ENCODE peak calls at places on chromosomes 13 and 19, in four cellular contexts. J, K, G and P are unnamed samples.
A peak's percentile ranks its signal among the peaks of the same experiment; 100 is the strongest.

GRCh38 chr13:31437975-31438374 is 238.2 kb downstream of the B3GLCT start:
- DNase-seq in J (peak; percentile 5), G (no peak), K (peak; percentile 47), P (no peak)

GRCh38 chr13:44331912-44332840 is 41.4 kb upstream of the SERP2 start:
- DNase-seq in G (no peak), J (no peak), K (no peak), P (peak; percentile 76)

GRCh38 chr13:30872685-30873443 is 33.2 kb upstream of the MEDAG start:
- DNase-seq in K (peak; percentile 79), J (peak; percentile 50), G (peak; percentile 37), P (no peak)

GRCh38 chr13:87677043-87677333 is 5.8 kb downstream of the SLITRK5 start:
- DNase-seq in J (no peak), G (no peak), K (no peak), P (no peak)

GRCh38 chr13:30396434-30397075 is 25.7 kb upstream of the UBE2L5 start:
- DNase-seq in J (peak; percentile 50), K (peak; percentile 25), G (no peak), P (no peak)

GRCh38 chr19:8367327-8368001 is 3.5 kb downstream of the ANGPTL4 start:
- DNase-seq in G (peak; percentile 54), J (peak; percentile 95), K (peak; percentile 93), P (peak; percentile 71)

GRCh38 chr13:112105244-112105681 is 38.3 kb downstream of the SOX1 start:
- DNase-seq in K (no peak), G (no peak), J (no peak), P (no peak)

GRCh38 chr13:88919970-88920628 is 1248.9 kb downstream of the SLITRK5 start:
- DNase-seq in G (no peak), J (no peak), K (no peak), P (no peak)

GRCh38 chr13:110774051-110774450 is 60.6 kb downstream of the ING1 start:
- DNase-seq in G (no peak), J (no peak), K (no peak), P (no peak)

GRCh38 chr13:37058801-37059135 is 720 bp downstream of the SUPT20H start:
- DNase-seq in K (no peak), J (peak; percentile 13), G (peak; percentile 27), P (no peak)

GRCh38 chr13:37059848-37060192 is 332 bp upstream of the SUPT20H start:
- DNase-seq in G (no peak), J (no peak), K (no peak), P (no peak)

GRCh38 chr13:37059136-37059847 is at the start of gene SUPT20H:
- DNase-seq in G (peak; percentile 94), J (peak; percentile 95), K (peak; percentile 84), P (peak; percentile 92)
- TF ChIP-seq CTCF in G (no peak), J (no peak), K (no peak), P (no peak)

DNA sequence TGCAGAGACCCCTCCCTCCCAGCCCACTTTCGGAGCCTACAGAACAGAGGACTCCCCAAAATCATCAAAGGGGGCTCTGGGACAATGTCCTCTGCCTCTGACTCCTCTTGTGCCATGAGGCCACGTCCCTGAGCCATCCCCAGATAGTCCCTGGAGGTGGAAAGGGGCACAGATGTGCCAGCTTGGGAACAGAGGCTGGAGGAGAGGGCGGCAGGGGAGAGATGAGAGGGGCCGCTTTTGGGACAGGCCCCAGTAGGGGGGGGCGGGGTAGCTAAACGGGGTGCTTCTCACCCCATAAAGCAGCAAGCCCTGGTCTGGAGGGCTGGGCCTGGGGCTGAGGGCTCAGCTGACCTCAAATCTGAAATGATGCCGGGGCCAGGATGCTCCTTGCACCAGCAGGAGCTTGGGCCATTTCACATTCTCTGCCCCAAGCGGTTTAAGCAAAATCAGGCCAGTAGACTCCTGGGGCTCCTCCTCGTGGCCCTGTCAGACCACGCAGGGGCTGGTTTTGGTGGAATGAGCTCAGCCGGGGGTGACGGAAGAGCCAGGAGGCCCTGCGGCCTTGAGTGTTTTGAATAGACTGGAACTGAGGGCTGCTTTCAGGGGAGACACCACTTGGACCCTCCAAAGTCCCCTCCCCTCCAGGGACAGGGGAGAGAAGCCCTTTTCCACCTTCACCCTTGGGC is 27.1 kb downstream of the ONECUT3 start:
- DNase-seq in K (peak; percentile 40), G (no peak), J (no peak), P (no peak)
- TF ChIP-seq CTCF in K (peak; percentile 49), G (no peak), J (peak; percentile 10), P (no peak)

GRCh38 chr19:1812426-1813196 is 535 bp upstream of the ATP8B3 start:
- DNase-seq in K (peak; percentile 93), J (peak; percentile 96), G (peak; percentile 79), P (peak; percentile 68)
- TF ChIP-seq CTCF in K (peak; percentile 76), J (peak; percentile 68), G (peak; percentile 37), P (no peak)

DNA sequence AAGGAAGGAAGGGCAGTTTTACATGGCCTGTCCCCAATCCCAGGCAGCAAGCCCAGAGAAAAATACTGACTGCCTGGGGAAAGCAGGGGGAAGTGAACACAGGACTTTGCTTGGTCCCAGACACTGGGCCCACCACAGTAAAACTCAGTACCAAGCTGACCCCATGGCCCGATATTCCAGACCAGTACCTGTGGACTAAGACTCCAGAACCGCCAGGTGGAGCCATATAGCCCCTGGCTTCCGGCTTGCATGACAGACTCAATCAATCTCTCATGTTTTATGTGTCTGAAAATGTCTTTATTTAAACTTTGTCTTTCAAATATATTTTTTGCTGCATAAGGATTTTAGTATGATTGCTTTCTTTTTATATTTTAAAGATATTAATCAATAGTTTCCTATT is 767.9 kb upstream of the SLITRK6 start:
- DNase-seq in J (no peak), K (no peak), G (no peak), P (no peak)
- TF ChIP-seq CTCF in J (peak; percentile 44), K (no peak), G (no peak), P (no peak)

DNA sequence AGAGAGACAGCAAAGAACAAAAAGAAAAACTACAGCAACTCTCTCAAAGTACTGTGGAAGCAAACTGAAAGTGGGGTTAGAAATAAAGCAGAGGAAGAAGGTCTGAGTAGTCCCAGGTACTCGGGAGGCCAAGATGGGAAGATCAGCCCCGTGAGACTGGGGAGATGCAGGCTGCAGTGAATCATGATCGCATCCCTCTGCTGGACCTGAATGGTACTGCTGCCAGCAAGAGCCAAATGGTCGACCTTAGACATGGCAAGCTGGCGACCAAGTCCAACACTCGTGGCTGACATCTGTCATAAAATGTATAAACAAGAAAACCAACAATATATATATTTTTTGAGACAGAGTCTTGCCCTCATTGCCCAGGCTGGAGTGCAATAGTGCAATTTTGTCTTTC is 33.7 kb upstream of the ZNF724 start:
- DNase-seq in K (peak; percentile 39), G (peak; percentile 43), J (peak; percentile 41), P (no peak)
- TF ChIP-seq CTCF in K (peak; percentile 78), G (peak; percentile 59), J (peak; percentile 59), P (peak; percentile 47)

DNA sequence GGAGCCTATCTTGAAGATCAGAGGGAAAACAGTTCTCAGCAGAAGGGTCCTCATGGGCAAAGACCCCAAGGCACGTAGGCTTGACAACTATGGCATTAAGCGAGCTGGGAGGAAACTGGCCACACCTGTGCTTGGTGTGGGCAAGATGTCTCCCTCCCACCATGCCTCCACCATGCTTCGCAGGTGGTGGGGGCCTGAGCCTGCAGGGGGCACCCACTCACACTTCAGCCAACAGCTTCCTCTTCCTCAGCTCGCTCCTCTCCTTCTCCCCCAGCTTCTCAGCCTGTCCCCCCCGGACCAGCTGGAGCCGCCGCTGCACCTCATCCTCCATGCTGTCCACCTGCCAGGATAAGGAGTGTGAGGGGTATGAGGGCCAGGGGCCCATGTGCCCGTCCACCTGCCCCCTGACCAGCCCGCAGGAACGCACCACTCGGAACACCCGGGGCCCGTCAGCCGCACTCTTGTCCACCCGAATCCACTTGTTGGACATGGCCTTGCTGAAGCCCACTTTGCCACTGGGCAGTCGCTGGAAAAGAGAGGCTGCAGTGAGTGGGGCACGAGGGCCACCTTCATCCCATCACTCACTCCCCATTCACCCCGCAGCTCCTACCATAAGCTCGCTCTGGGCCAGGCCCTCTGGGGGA is 3.4 kb downstream of the FARSA start:
- DNase-seq in K (no peak), G (no peak), J (no peak), P (no peak)
- TF ChIP-seq CTCF in K (no peak), G (no peak), J (no peak), P (no peak)

DNA sequence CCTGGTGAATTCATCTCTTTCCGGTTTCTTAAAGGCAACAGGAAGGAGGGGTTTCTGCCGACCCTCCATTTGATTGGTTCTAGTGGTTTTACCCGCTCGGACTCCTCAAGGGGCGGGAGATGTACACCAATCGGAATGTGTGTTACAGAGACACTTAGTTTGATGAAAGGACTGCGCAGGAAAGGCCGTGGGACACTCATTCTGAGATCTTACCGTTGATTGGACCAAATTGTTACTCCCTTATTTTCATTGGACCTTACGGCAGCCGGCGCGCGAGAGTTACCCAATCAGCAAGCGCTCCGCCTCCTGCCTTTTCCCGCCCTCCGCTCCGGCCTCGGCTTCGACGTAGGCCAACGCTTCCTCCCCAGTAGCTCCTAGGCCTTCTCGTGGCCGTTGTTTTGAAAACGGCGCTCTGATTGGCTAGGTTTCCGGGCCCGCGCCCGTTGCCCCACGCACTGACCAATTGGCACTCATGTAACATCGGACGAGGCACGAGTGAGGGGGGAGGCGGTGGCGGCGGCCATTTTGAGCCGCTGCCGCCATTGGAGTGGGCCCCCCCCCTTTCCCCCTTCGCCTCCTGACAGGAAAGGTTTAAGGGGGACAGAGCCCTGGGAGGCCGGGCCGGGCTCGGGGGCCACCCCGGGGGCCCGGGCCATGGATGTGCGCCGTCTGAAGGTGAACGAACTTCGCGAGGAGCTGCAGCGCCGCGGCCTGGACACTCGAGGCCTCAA is at the start of gene HNRNPUL1:
- DNase-seq in J (peak; percentile 100), K (peak; percentile 100), G (peak; percentile 99), P (peak; percentile 95)
- TF ChIP-seq CTCF in J (peak; percentile 12), K (peak; percentile 64), G (no peak), P (peak; percentile 41)

GRCh38 chr19:31109626-31110025 is 239.6 kb downstream of the TSHZ3 start:
- DNase-seq in G (no peak), J (no peak), K (no peak), P (no peak)

GRCh38 chr19:31112158-31112557 is 237.1 kb downstream of the TSHZ3 start:
- DNase-seq in G (no peak), K (no peak), J (no peak), P (no peak)

GRCh38 chr19:31111741-31112140 is 237.5 kb downstream of the TSHZ3 start:
- DNase-seq in J (no peak), K (no peak), G (no peak), P (no peak)

GRCh38 chr19:31113250-31113685 is 236.0 kb downstream of the TSHZ3 start:
- DNase-seq in K (peak; percentile 79), J (no peak), G (no peak), P (no peak)

GRCh38 chr19:31110331-31110730 is 238.9 kb downstream of the TSHZ3 start:
- DNase-seq in K (peak; percentile 26), G (peak; percentile 13), J (peak; percentile 72), P (no peak)
- TF ChIP-seq CTCF in K (peak; percentile 61), G (no peak), J (peak; percentile 48), P (no peak)

DNA sequence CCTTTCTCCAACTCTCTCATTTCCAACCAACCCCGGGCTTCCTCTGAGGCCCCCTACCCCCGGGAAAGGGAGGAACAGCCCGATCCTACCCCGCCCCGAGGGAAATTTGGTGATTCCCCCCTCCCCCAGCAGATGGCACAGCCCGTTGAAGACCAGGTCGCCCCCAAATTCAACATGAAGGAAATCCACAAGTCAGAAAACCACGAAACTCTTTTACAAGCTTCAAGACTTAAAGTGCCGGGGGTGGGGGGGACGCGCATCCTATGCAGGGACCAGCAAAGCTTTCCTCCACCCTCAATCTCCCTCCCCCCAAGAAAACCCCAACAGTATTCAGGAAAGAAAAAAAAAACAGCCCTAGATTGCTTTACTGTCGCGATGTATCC is 1.8 kb downstream of the TCF3 start:
- DNase-seq in G (no peak), K (no peak), J (no peak), P (no peak)
- TF ChIP-seq CTCF in G (no peak), K (peak; percentile 17), J (no peak), P (no peak)